ENCODE peak calls at places on chromosomes 5 and 9, in ten cellular contexts. O, T, B, Y, N, S, K, U, Q and X are unnamed samples.

GRCh38 chr9:97615439-97616072 is 17.6 kb downstream of the TSTD2 start:
- DNase-seq in T (no peak), N (peak; percentile 67), S (peak; percentile 72), O (no peak), U (peak; percentile 54), B (peak; percentile 41), Y (peak; percentile 71), K (peak; percentile 29), Q (no peak), X (peak; percentile 86)

GRCh38 chr5:178131446-178131996 is 707 bp downstream of the RMND5B start:
- DNase-seq in B (no peak), K (no peak), Q (no peak), O (no peak), U (no peak), Y (no peak), N (no peak), S (no peak), T (no peak), X (peak; percentile 69)

GRCh38 chr5:122124766-122125165 is 4.6 kb upstream of the ZNF474 start:
- DNase-seq in U (no peak), T (no peak), N (no peak), S (no peak), Y (no peak), K (no peak), O (no peak), Q (no peak), B (no peak), X (no peak)

GRCh38 chr9:89883401-89884341 is 278.9 kb downstream of the GADD45G start:
- DNase-seq in Y (no peak), K (no peak), B (no peak), O (peak; percentile 63), T (peak; percentile 79), U (no peak), S (peak; percentile 13), N (no peak), Q (no peak), X (no peak)

GRCh38 chr5:6377582-6378127 is 692 bp downstream of the MED10 start:
- DNase-seq in K (no peak), O (no peak), S (no peak), Y (no peak), U (no peak), T (no peak), N (no peak), B (no peak), Q (no peak), X (no peak)

GRCh38 chr5:124065508-124065907 is 553.5 kb downstream of the CSNK1G3 start:
- DNase-seq in T (no peak), Y (no peak), Q (no peak), N (no peak), U (no peak), O (no peak), B (no peak), K (no peak), S (no peak), X (no peak)

GRCh38 chr9:131915181-131915580 is 164.5 kb downstream of the MED27 start:
- DNase-seq in T (no peak), B (no peak), S (no peak), N (no peak), Y (no peak), U (peak; percentile 52), O (no peak), K (no peak), Q (no peak), X (no peak)

GRCh38 chr5:146076028-146076427 is 29.3 kb downstream of the PLAC8L1 start:
- DNase-seq in T (no peak), Y (no peak), S (no peak), N (no peak), O (no peak), K (no peak), U (no peak), B (no peak), Q (no peak), X (no peak)

GRCh38 chr5:180832638-180833068 is 28.4 kb downstream of the ZFP62 start:
- DNase-seq in N (no peak), O (no peak), K (no peak), S (no peak), B (no peak), U (no peak), Y (no peak), Q (no peak), T (no peak), X (no peak)

GRCh38 chr5:54580997-54581741 is 63.6 kb downstream of the SNX18 start:
- DNase-seq in Q (no peak), K (no peak), O (peak; percentile 73), S (no peak), T (no peak), B (no peak), Y (no peak), U (peak; percentile 27), N (no peak), X (no peak)

GRCh38 chr9:36765468-36766341 is 193.0 kb downstream of the MELK start:
- DNase-seq in N (peak; percentile 31), O (peak; percentile 92), T (peak; percentile 38), S (peak; percentile 28), Q (peak; percentile 24), K (peak; percentile 91), Y (peak; percentile 76), B (peak; percentile 36), U (peak; percentile 35), X (peak; percentile 88)
- TF ChIP-seq POLR2A in N (no peak), O (no peak), T (no peak), S (no peak), Q (no peak), K (peak; percentile 83), Y (no peak), B (no peak), U (no peak), X (peak; percentile 59)

DNA sequence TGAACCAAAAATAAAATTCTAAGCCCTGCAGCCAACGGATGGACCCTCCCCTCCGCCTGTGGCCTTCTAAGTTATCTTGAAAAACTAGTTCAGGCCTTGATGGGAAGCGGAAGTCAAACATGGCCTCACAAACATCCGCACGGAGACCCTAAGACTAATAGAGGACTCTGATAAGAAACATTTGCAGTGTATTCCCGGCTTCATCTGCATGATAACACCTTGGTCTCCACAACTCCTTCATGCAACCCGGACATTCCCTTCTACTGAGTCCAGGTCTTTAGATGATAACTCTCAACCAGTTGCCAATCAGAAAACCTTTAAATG is 770 bp upstream of the DAP start:
- DNase-seq in K (no peak), B (no peak), O (no peak), S (no peak), T (no peak), Y (no peak), U (peak; percentile 15), Q (no peak), N (no peak), X (no peak)
- TF ChIP-seq POLR2A in K (no peak), B (no peak), O (no peak), S (no peak), T (no peak), Y (no peak), U (no peak), Q (no peak), N (no peak), X (no peak)

GRCh38 chr9:125747053-125747764 is at the start of gene PBX3:
- DNase-seq in Y (peak; percentile 75), N (peak; percentile 42), B (peak; percentile 32), O (peak; percentile 89), Q (no peak), U (no peak), K (no peak), S (peak; percentile 76), T (peak; percentile 8), X (peak; percentile 77)

GRCh38 chr9:125746774-125747052 is 460 bp upstream of the PBX3 start:
- DNase-seq in K (no peak), N (no peak), T (no peak), Y (no peak), S (no peak), Q (no peak), B (no peak), O (no peak), U (no peak), X (no peak)

GRCh38 chr9:125749287-125749935 is 2.2 kb downstream of the PBX3 start:
- DNase-seq in U (no peak), Q (no peak), T (no peak), N (no peak), O (no peak), S (no peak), Y (no peak), B (no peak), K (no peak), X (no peak)

GRCh38 chr9:125748511-125749099 is 1.4 kb downstream of the PBX3 start:
- DNase-seq in K (no peak), U (no peak), B (no peak), Q (no peak), O (no peak), S (peak; percentile 40), T (no peak), Y (peak; percentile 23), N (peak; percentile 19), X (no peak)

DNA sequence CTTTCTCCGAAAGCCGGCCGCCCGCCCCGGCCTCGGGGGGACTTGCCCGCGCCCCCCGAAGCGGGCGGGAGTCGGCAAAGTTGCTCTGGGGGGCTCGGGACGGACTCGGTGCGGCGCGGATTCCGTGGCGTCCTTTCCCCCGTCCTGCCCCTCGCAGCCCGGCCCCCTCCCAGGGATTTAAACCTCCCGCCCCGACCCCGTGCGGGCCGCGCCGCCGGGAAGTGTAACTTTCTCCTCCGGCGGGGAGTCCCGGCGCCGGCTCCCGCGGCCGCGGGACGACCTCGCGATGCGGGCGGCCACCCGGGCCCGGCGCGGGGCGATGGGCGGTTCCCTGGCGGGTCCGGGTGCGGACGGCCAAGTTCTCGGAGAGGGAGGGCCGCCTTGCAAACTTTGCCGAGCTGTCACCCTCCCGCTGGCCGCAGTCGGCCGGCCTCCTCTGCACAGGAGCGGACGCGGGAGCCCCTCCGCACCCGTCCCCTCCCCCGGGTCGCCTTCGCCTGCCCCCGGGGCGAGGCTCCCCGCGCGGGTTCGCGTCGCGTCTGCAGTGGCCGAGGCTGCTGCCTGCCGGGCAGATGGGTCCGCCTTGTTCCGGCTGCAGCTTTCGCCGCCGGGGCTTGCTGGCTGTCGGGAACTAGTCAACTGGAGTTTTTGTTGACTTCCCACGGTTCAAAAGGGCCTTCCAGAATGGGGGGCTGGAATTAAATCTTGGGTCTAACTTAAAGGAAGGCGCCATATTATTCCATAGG is 765 bp downstream of the PBX3 start:
- DNase-seq in U (no peak), K (no peak), Y (peak; percentile 53), B (no peak), O (peak; percentile 86), Q (no peak), N (peak; percentile 27), T (no peak), S (peak; percentile 56), X (peak; percentile 64)
- TF ChIP-seq POLR2A in U (no peak), K (no peak), Y (no peak), B (no peak), O (no peak), Q (peak; percentile 20), N (no peak), T (no peak), S (peak; percentile 52), X (no peak)

DNA sequence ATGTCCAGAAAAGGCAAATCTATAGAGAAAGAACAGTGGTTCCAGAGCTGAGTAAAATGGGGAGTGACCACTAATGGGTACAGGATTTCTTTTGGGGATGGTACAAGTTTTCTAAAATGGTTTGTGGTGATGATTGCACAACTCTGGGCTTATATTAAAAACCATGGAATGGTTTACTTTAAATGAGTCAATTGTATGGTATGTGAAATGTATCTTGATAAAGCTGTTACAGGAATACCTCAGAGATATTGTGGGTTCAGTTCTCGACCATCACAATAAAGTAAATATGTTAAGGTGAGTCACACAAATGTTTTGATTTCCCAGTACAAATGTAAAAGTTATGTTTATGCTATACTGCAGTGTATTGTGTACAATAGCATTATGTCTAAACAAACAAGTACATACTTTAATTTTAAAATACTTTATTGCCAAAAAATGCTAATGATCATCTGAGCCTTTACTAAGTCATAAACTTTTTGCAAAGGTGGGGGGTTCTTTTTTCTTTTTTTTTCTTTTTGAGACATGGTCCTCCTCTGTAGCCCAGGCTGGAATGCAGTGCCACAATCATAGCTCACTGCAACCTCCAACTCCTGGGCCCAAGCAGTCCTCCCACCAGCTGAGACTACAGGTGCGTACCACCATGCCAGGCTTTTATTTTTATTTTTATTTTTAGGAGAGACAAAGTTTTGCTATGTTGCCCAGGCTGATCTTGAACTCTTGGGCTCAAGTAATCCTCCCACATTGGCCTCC is 65.9 kb downstream of the SHOC1 start:
- DNase-seq in S (no peak), Y (no peak), B (no peak), T (no peak), Q (no peak), K (peak; percentile 87), O (no peak), N (no peak), U (peak; percentile 97), X (no peak)
- TF ChIP-seq POLR2A in S (no peak), Y (no peak), B (no peak), T (no peak), Q (no peak), K (no peak), O (no peak), N (no peak), U (no peak), X (no peak)